ENCODE peak calls at places on chromosomes 4 and X, in four cellular contexts. C is fibroblast of gingiva, N is HFFc6, S is choroid plexus epithelial cell. A is an unnamed sample.

GRCh38 chrX:115330498-115331138 is 41.1 kb downstream of the LUZP4 start:
- DNase-seq in N (peak; percentile 40), C (peak; percentile 57), S (peak; percentile 80), A (peak; percentile 28)

GRCh38 chrX:106862972-106863688 is 40.0 kb downstream of the RIPPLY1 start:
- DNase-seq in C (no peak), N (no peak), S (peak; percentile 23), A (peak; percentile 10)

GRCh38 chrX:24955372-24955771 is 60.4 kb downstream of the ARX start:
- DNase-seq in S (no peak), C (no peak), N (no peak), A (peak; percentile 16)

GRCh38 chrX:153055827-153056748 is at the start of gene PNMA3:
- DNase-seq in S (no peak), N (no peak), C (no peak), A (no peak)

GRCh38 chr4:175560628-175561027 is 251.4 kb downstream of the GPM6A start:
- DNase-seq in C (no peak), N (peak; percentile 4), S (peak; percentile 79), A (peak; percentile 14)

GRCh38 chrX:39174761-39175417 is 373.6 kb downstream of the MID1IP1 start:
- DNase-seq in N (no peak), C (no peak), S (peak; percentile 2), A (peak; percentile 64)

GRCh38 chr4:102759835-102760644 is 728 bp downstream of the MANBA start:
- DNase-seq in S (peak; percentile 58), C (peak; percentile 55), N (peak; percentile 50), A (peak; percentile 21)

GRCh38 chr4:6732441-6733357 is 16.7 kb downstream of the BLOC1S4 start:
- DNase-seq in C (peak; percentile 94), S (peak; percentile 95), N (peak; percentile 84), A (no peak)

GRCh38 chrX:119692241-119693031 is 532 bp downstream of the SEPTIN6 start:
- DNase-seq in N (peak; percentile 30), C (peak; percentile 20), S (peak; percentile 46), A (no peak)

GRCh38 chr4:113052379-113052951 is 3.0 kb downstream of the ANK2 start:
- DNase-seq in N (peak; percentile 56), C (no peak), S (peak; percentile 17), A (peak; percentile 67)

A was measured in Jurkat, Clone E6-1.